ENCODE peak calls at places on chromosomes 6 and 20, in five cellular contexts. B is prostate gland, R is transverse colon, M is HCT116, K is upper lobe of left lung. A is an unnamed sample.

GRCh38 chr6:132490024-132490423 is 22.9 kb downstream of the STX7 start:
- DNase-seq in B (no peak), R (peak), M (no peak), K (peak), A (no peak)

GRCh38 chr6:117783280-117783679 is 108.0 kb downstream of the NUS1 start:
- DNase-seq in B (no peak), R (no peak), M (no peak), K (no peak), A (no peak)

GRCh38 chr20:62181808-62182207 is 1.0 kb upstream of the MTG2 start:
- DNase-seq in B (no peak), R (no peak), M (no peak), K (no peak), A (no peak)

GRCh38 chr6:105618247-105618646 is 215.4 kb upstream of the PREP start:
- DNase-seq in B (no peak), R (no peak), M (no peak), K (no peak), A (no peak)

GRCh38 chr6:138331444-138331843 is 46.3 kb upstream of the SMIM28 start:
- DNase-seq in B (no peak), R (no peak), M (no peak), K (no peak), A (no peak)

GRCh38 chr6:105400501-105400900 is 2.4 kb downstream of the PREP start:
- DNase-seq in B (no peak), R (no peak), M (no peak), K (no peak), A (no peak)

GRCh38 chr6:568954-569523 is 87.9 kb downstream of the HUS1B start:
- DNase-seq in B (no peak), R (no peak), M (no peak), K (no peak), A (no peak)

GRCh38 chr6:27096834-27097511 is 150.5 kb upstream of the PRSS16 start:
- DNase-seq in B (no peak), R (peak), M (peak), K (peak), A (peak)

GRCh38 chr6:6633898-6634734 is 45.6 kb downstream of the LY86 start:
- DNase-seq in B (no peak), R (no peak), M (no peak), K (no peak), A (no peak)

GRCh38 chr6:140897804-140898573 is 1234.7 kb upstream of the GJE1 start:
- DNase-seq in B (no peak), R (peak), M (peak), K (no peak), A (no peak)

GRCh38 chr20:21048841-21049273 is 57.3 kb downstream of the LINC00237 start:
- DNase-seq in B (no peak), R (peak), M (peak), K (no peak), A (no peak)

GRCh38 chr6:96391776-96392175 is 129.8 kb upstream of the UFL1 start:
- DNase-seq in B (no peak), R (peak), M (no peak), K (peak), A (no peak)

GRCh38 chr6:25025919-25026301 is 90.2 kb upstream of the RIPOR2 start:
- DNase-seq in B (no peak), R (no peak), M (no peak), K (no peak), A (no peak)

GRCh38 chr6:107763959-107764358 is 60.2 kb downstream of the SCML4 start:
- DNase-seq in B (no peak), R (no peak), M (no peak), K (no peak), A (no peak)

GRCh38 chr6:90197854-90198496 is 98.7 kb downstream of the BACH2 start:
- DNase-seq in B (no peak), R (no peak), M (no peak), K (peak), A (no peak)

GRCh38 chr6:163861627-163862026 is 447.1 kb downstream of the QKI start:
- DNase-seq in B (no peak), R (no peak), M (no peak), K (no peak), A (no peak)

GRCh38 chr6:27505209-27506027 is 32.5 kb upstream of the ZNF184 start:
- DNase-seq in B (peak), R (peak), M (peak), K (peak), A (peak)

GRCh38 chr6:46784535-46784934 is 8.7 kb upstream of the MEP1A start:
- DNase-seq in B (no peak), R (no peak), M (no peak), K (no peak), A (no peak)

GRCh38 chr20:10855031-10855430 is 181.2 kb upstream of the JAG1 start:
- DNase-seq in B (no peak), R (no peak), M (no peak), K (no peak), A (no peak)

GRCh38 chr6:111789593-111789992 is 83.7 kb downstream of the FYN start:
- DNase-seq in B (no peak), R (no peak), M (no peak), K (no peak), A (no peak)

GRCh38 chr6:36984581-36985383 is 1.2 kb downstream of the MTCH1 start:
- DNase-seq in B (no peak), R (peak), M (peak), K (peak), A (no peak)

GRCh38 chr20:24584538-24585356 is 115.3 kb downstream of the SYNDIG1 start:
- DNase-seq in B (no peak), R (no peak), M (no peak), K (no peak), A (no peak)

GRCh38 chr6:62393608-62394007 is 107.6 kb upstream of the KHDRBS2 start:
- DNase-seq in B (no peak), R (no peak), M (no peak), K (no peak), A (no peak)

GRCh38 chr20:43731469-43731868 is 4.7 kb upstream of the GTSF1L start:
- DNase-seq in B (no peak), R (no peak), M (no peak), K (no peak), A (no peak)

GRCh38 chr6:63391203-63391970 is 71.6 kb upstream of the LGSN start:
- DNase-seq in B (no peak), R (no peak), M (no peak), K (no peak), A (no peak)

GRCh38 chr6:124800222-124800621 is 162.0 kb upstream of the RNF217 start:
- DNase-seq in B (no peak), R (no peak), M (no peak), K (no peak), A (no peak)

GRCh38 chr6:41536884-41537347 is 9.3 kb upstream of the FOXP4 start:
- DNase-seq in B (peak), R (peak), M (peak), K (peak), A (peak)

GRCh38 chr6:87543836-87544735 is 45.7 kb downstream of the RARS2 start:
- DNase-seq in B (no peak), R (no peak), M (no peak), K (no peak), A (no peak)

GRCh38 chr6:149182262-149182661 is 135.2 kb upstream of the TAB2 start:
- DNase-seq in B (no peak), R (peak), M (no peak), K (no peak), A (no peak)

GRCh38 chr6:158854214-158855101 is 35.3 kb upstream of the EZR start:
- DNase-seq in B (no peak), R (no peak), M (no peak), K (no peak), A (no peak)

GRCh38 chr6:33593414-33593727 is 13.3 kb upstream of the BAK1 start:
- DNase-seq in B (no peak), R (no peak), M (no peak), K (no peak), A (no peak)

GRCh38 chr6:145096846-145097245 is 638.5 kb downstream of the EPM2A start:
- DNase-seq in B (no peak), R (no peak), M (no peak), K (no peak), A (no peak)

GRCh38 chr6:151096255-151096612 is 143.5 kb upstream of the AKAP12 start:
- DNase-seq in B (no peak), R (no peak), M (no peak), K (no peak), A (no peak)

GRCh38 chr6:35664945-35665344 is 23.8 kb downstream of the FKBP5 start:
- DNase-seq in B (no peak), R (no peak), M (no peak), K (no peak), A (no peak)

GRCh38 chr6:170459451-170459850 is 93.7 kb downstream of the PSMB1 start:
- DNase-seq in B (no peak), R (peak), M (no peak), K (peak), A (no peak)

GRCh38 chr6:11824986-11825385 is 46.4 kb upstream of the ADTRP start:
- DNase-seq in B (no peak), R (no peak), M (no peak), K (no peak), A (no peak)

GRCh38 chr6:149114167-149114566 is 203.3 kb upstream of the TAB2 start:
- DNase-seq in B (no peak), R (no peak), M (no peak), K (no peak), A (peak)

GRCh38 chr6:52305385-52305784 is 20.8 kb upstream of the MCM3 start:
- DNase-seq in B (no peak), R (no peak), M (no peak), K (no peak), A (no peak)
- H3K27ac ChIP-seq in B (no peak), R (peak), M (no peak), K (peak), A (peak)

GRCh38 chr6:122400467-122401089 is 1.1 kb downstream of the HSF2 start:
- DNase-seq in B (no peak), R (no peak), M (no peak), K (no peak), A (no peak)

GRCh38 chr6:122400121-122400450 is 634 bp downstream of the HSF2 start:
- DNase-seq in B (no peak), R (no peak), M (no peak), K (no peak), A (no peak)

GRCh38 chr6:122401104-122401503 is 1.7 kb downstream of the HSF2 start:
- DNase-seq in B (no peak), R (no peak), M (no peak), K (no peak), A (no peak)

GRCh38 chr6:122399348-122400120 is at the start of gene HSF2:
- DNase-seq in B (peak), R (peak), M (peak), K (peak), A (peak)

GRCh38 chr6:122399055-122399347 is 451 bp upstream of the HSF2 start:
- DNase-seq in B (no peak), R (no peak), M (no peak), K (no peak), A (no peak)
- H3K4me3 ChIP-seq in B (peak), R (peak), M (peak), K (peak), A (peak)

GRCh38 chr6:13527669-13528051 is 40.3 kb upstream of the GFOD1 start:
- DNase-seq in B (no peak), R (no peak), M (no peak), K (no peak), A (no peak)

GRCh38 chr6:13526339-13526717 is 38.9 kb upstream of the GFOD1 start:
- DNase-seq in B (no peak), R (no peak), M (no peak), K (no peak), A (no peak)

GRCh38 chr6:13528232-13528631 is 40.8 kb upstream of the GFOD1 start:
- DNase-seq in B (no peak), R (no peak), M (no peak), K (no peak), A (no peak)

GRCh38 chr6:13528777-13529343 is 41.5 kb upstream of the GFOD1 start:
- DNase-seq in B (no peak), R (peak), M (no peak), K (no peak), A (no peak)

DNA sequence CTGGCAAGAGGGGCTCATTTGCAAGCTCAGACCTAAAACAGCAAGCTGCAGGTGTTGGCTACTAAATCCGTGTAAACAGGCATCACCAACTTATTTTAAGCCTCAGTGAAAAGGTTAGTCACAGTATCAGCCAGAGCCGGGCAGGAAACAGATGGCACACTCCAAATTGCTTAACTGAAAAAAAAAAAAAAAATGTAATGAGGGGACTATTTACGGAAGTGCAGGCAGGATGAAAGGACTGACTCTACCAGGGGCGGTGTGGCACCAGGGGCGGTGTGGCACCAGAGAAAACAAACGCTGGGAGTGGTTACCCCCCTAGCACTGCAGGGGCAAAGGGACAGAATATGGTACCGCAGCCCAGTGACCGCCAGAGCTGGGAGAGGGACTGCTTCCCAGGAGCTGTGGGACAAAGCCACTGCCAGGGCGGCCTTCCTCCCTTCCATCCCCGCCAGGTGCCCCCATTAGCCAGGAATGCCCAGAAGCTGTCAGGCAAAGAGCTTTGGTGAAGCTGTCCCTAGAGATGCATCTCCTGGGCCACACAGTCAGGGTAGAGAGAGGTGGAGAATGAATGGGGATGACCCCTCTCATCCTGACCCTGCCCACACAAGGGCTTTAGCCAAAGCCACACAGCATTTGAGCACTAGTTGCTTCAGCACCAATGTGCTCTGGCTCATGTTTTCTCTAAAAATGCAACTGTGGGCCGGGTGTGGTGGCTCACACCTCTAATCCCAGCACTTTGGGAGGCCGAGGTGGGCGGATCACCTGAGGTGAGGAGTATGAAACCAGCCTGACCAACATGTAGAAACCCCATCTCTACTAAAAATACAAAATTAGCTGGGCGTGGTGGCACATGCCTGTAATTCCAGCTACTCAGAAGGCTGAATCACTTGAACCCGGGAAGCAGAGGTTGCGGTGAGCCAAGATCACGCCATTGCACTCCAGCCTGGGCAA is 39.6 kb upstream of the GFOD1 start:
- DNase-seq in B (no peak), R (peak), M (no peak), K (peak), A (no peak)
- TF ChIP-seq POLR2AphosphoS5 in B (no peak), R (no peak), M (no peak), K (peak), A (no peak)

GRCh38 chr6:14544689-14545088 is 427.1 kb downstream of the CD83 start:
- DNase-seq in B (no peak), R (no peak), M (no peak), K (no peak), A (no peak)
- H3K27ac ChIP-seq in B (no peak), R (no peak), M (no peak), K (no peak), A (no peak)

A was measured in breast epithelium.